ENCODE peak calls at places on chromosomes 13 and 19, in five cellular contexts. A is DMS153; R is fibroblast of the aortic adventitia; T is SHP77; U is CD4-positive, alpha-beta memory T cell. L is an unnamed sample.

GRCh38 chr13:60398949-60399589 is 2.0 kb downstream of the TDRD3 start:
- DNase-seq in A (no peak), R (peak; percentile 49), T (no peak), U (no peak), L (no peak)

GRCh38 chr19:6216996-6217751 is 62.6 kb downstream of the MLLT1 start:
- DNase-seq in A (no peak), R (peak; percentile 24), T (no peak), U (no peak), L (no peak)

GRCh38 chr13:19860884-19861655 is 2.4 kb downstream of the ZMYM5 start:
- DNase-seq in A (no peak), R (peak; percentile 66), T (no peak), U (no peak), L (no peak)

GRCh38 chr19:1221141-1221903 is 15.7 kb downstream of the STK11 start:
- DNase-seq in A (no peak), R (peak; percentile 51), T (peak; percentile 46), U (no peak), L (no peak)

GRCh38 chr19:11942843-11943108 is 17.9 kb downstream of the ZNF700 start:
- DNase-seq in A (no peak), R (no peak), T (no peak), U (no peak), L (no peak)

GRCh38 chr13:24459234-24459633 is 53.3 kb downstream of the PARP4 start:
- DNase-seq in A (no peak), R (peak; percentile 79), T (no peak), U (no peak), L (no peak)

GRCh38 chr13:44934724-44935123 is 54.5 kb downstream of the NUFIP1 start:
- DNase-seq in A (no peak), R (peak; percentile 59), T (no peak), U (no peak), L (no peak)

GRCh38 chr19:7833225-7834156 is 3.5 kb downstream of the EVI5L start:
- DNase-seq in A (peak; percentile 51), R (peak; percentile 92), T (no peak), U (no peak), L (no peak)

GRCh38 chr13:27037171-27037570 is 134.4 kb downstream of the USP12 start:
- DNase-seq in A (no peak), R (no peak), T (no peak), U (no peak), L (no peak)

GRCh38 chr13:30824651-30825050 is 81.4 kb upstream of the MEDAG start:
- DNase-seq in A (no peak), R (no peak), T (no peak), U (no peak), L (no peak)

GRCh38 chr13:97274782-97275252 is 52.7 kb downstream of the MBNL2 start:
- DNase-seq in A (no peak), R (peak; percentile 80), T (no peak), U (no peak), L (no peak)

GRCh38 chr19:10091370-10091687 is 5.2 kb downstream of the SHFL start:
- DNase-seq in A (no peak), R (no peak), T (no peak), U (no peak), L (no peak)

GRCh38 chr19:4556574-4557185 is 2.8 kb downstream of the SEMA6B start:
- DNase-seq in A (no peak), R (no peak), T (no peak), U (no peak), L (no peak)

GRCh38 chr13:87671031-87671823 is at the start of gene SLITRK5:
- DNase-seq in A (peak; percentile 36), R (peak; percentile 5), T (peak; percentile 97), U (peak; percentile 52), L (peak; percentile 95)

GRCh38 chr19:1690570-1691307 is 38.3 kb upstream of the TCF3 start:
- DNase-seq in A (no peak), R (no peak), T (no peak), U (no peak), L (no peak)

GRCh38 chr13:80141114-80141849 is 199.6 kb downstream of the SPRY2 start:
- DNase-seq in A (no peak), R (peak; percentile 96), T (no peak), U (no peak), L (no peak)

GRCh38 chr13:96650301-96650886 is 343.9 kb downstream of the OXGR1 start:
- DNase-seq in A (no peak), R (peak; percentile 72), T (no peak), U (no peak), L (no peak)